ENCODE peak calls at places on chromosomes 7 and 10, in eight cellular contexts. C is GM23338; J is Peyer's patch; L is endodermal cell; X is NT2/D1; P is CD4-positive, alpha-beta memory T cell; Y is thyroid gland; T is lung. G is an unnamed sample. For H3K4me1 and H3K27me3, the result is how much of the 10 kb centered on the place peaks cover.

GRCh38 chr7:28347462-28347861 is 64.9 kb upstream of the CREB5 start:
- DNase-seq in C (no peak), J (no peak), X (no peak), Y (no peak), P (no peak), T (no peak), L (no peak), G (no peak)

GRCh38 chr10:84135836-84136235 is 3.5 kb upstream of the GHITM start:
- DNase-seq in X (no peak), Y (no peak), P (no peak), L (no peak), T (no peak), C (no peak), J (no peak), G (no peak)

GRCh38 chr10:116041948-116042347 is 231.1 kb downstream of the GFRA1 start:
- DNase-seq in T (no peak), L (no peak), Y (no peak), C (no peak), P (no peak), J (no peak), X (no peak), G (no peak)

GRCh38 chr7:65304175-65304574 is 69.5 kb upstream of the ZNF92 start:
- DNase-seq in X (no peak), J (no peak), Y (no peak), L (no peak), C (no peak), T (no peak), P (no peak), G (no peak)

GRCh38 chr7:151302531-151302930 is 39.1 kb upstream of the NUB1 start:
- DNase-seq in T (no peak), P (no peak), X (no peak), Y (no peak), C (no peak), J (no peak), L (no peak), G (no peak)

GRCh38 chr7:105198223-105198622 is 184.2 kb downstream of the KMT2E start:
- DNase-seq in X (no peak), P (no peak), T (no peak), C (no peak), Y (no peak), J (no peak), L (no peak), G (no peak)

GRCh38 chr10:94439275-94439861 is 37.0 kb downstream of the TBC1D12 start:
- DNase-seq in X (no peak), C (peak), L (peak), T (no peak), J (no peak), P (no peak), Y (no peak), G (peak)

GRCh38 chr7:47520408-47520807 is 61.5 kb downstream of the TNS3 start:
- DNase-seq in J (peak), T (peak), X (no peak), L (no peak), P (no peak), C (no peak), Y (peak), G (peak)

GRCh38 chr7:16688249-16688648 is 42.3 kb downstream of the BZW2 start:
- DNase-seq in X (no peak), Y (no peak), C (peak), T (no peak), L (no peak), P (no peak), J (no peak), G (no peak)

GRCh38 chr10:77049146-77049545 is 588.5 kb downstream of the KCNMA1 start:
- DNase-seq in J (no peak), Y (no peak), X (no peak), P (no peak), C (no peak), L (no peak), T (no peak), G (no peak)

GRCh38 chr10:124035928-124036558 is 57.4 kb downstream of the CHST15 start:
- DNase-seq in X (no peak), C (no peak), L (no peak), Y (peak), J (no peak), P (no peak), T (peak), G (peak)

GRCh38 chr7:112573302-112574039 is 92.7 kb downstream of the LSMEM1 start:
- DNase-seq in Y (no peak), L (no peak), C (peak), T (no peak), J (no peak), X (no peak), P (no peak), G (no peak)

GRCh38 chr7:100157069-100157333 is 1.5 kb downstream of the TRAPPC14 start:
- DNase-seq in Y (no peak), T (no peak), J (no peak), P (no peak), C (no peak), X (no peak), L (no peak), G (no peak)

GRCh38 chr7:100153713-100154519 is 4.6 kb downstream of the TRAPPC14 start:
- DNase-seq in C (no peak), L (peak), J (peak), T (no peak), X (no peak), Y (no peak), P (no peak), G (no peak)

GRCh38 chr7:100154651-100155491 is 3.7 kb downstream of the TRAPPC14 start:
- DNase-seq in X (no peak), Y (no peak), C (no peak), P (no peak), J (peak), L (peak), T (no peak), G (no peak)

GRCh38 chr7:100156331-100157068 is 2.0 kb downstream of the TRAPPC14 start:
- DNase-seq in C (no peak), T (no peak), Y (no peak), L (peak), P (no peak), X (no peak), J (no peak), G (no peak)

GRCh38 chr7:100155553-100156317 is 2.8 kb downstream of the TRAPPC14 start:
- DNase-seq in Y (no peak), L (no peak), X (no peak), C (no peak), P (no peak), T (no peak), J (no peak), G (no peak)
- H3K4me1 ChIP-seq in Y (under half), L (under half), X (under half), C (under half), P (half or more), T (under half), J (half or more), G (under half)

DNA sequence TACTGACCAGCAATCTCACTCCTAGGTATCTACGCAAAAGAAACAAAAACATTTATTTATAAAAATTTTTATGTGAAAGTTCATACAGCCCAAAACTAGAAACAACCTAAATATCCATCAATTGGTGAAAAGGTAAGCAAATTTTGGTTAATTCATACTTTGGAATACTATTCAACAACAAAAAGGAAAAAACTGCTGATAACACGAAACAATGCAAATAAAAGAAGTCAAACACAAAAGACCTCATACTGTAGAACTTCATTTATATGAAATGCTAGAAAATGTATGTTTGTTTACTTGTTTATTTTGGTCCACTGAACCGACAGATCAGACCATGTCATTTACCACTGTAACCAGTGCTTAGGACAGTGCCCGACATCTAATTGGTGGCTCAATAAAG is 60.3 kb downstream of the USP6NL start:
- DNase-seq in T (no peak), J (no peak), L (no peak), P (no peak), C (no peak), Y (no peak), X (no peak), G (no peak)
- H3K4me3 ChIP-seq in T (no peak), J (no peak), L (no peak), P (no peak), C (no peak), Y (no peak), X (no peak), G (no peak)

GRCh38 chr10:8102708-8103401 is 48.4 kb downstream of the GATA3 start:
- DNase-seq in P (no peak), L (peak), T (no peak), X (no peak), Y (no peak), J (no peak), C (no peak), G (no peak)
- H3K27me3 ChIP-seq in P (under half), L (under half), T (under half), X (under half), Y (under half), J (under half), C (under half), G (under half)

GRCh38 chr10:69338547-69339450 is 60.5 kb downstream of the HK1 start:
- DNase-seq in J (no peak), L (peak), C (no peak), X (no peak), P (no peak), Y (peak), T (no peak), G (no peak)
- H3K4me1 ChIP-seq in J (under half), L (under half), C (half or more), X (under half), P (half or more), Y (half or more), T (under half), G (half or more)

DNA sequence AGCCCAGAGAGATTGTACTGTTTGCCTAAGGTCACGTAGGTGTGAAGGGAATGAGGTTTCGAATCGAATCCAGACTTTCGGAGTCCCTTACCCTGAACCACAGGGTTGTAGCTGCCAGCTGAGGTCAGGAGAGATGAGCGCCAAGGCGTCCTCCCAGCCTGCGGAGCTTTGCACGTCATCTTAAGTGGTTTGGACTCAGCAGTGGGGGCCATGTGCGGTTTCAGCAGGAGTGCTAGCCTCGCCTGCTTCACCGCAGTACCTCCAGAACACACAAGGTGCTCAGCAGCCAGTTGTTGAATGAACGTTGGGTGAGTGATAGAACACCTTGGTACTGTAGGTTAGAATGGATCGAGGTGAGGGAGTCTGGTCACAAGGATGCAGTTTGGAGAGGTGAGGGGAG is 74.9 kb upstream of the PPIF start:
- DNase-seq in Y (no peak), L (no peak), T (no peak), P (no peak), X (no peak), J (no peak), C (no peak), G (no peak)
- H3K4me3 ChIP-seq in Y (no peak), L (no peak), T (no peak), P (no peak), X (no peak), J (no peak), C (no peak), G (no peak)

G was measured in heart left ventricle.